ENCODE peak calls at places on chromosome 16, in four cellular contexts. F is B cell, B is nephron progenitor cell, K is body of pancreas. W is an unnamed sample.

GRCh38 chr16:96935-97381 is 18.9 kb downstream of the MPG start:
- DNase-seq in F (peak; percentile 90), B (peak; percentile 91), K (peak; percentile 92), W (peak; percentile 87)

GRCh38 chr16:69859105-69859969 is 91.8 kb upstream of the CLEC18A start:
- DNase-seq in F (no peak), B (peak; percentile 29), K (peak; percentile 82), W (no peak)

GRCh38 chr16:80924372-80924978 is 82.2 kb downstream of the CMC2 start:
- DNase-seq in F (no peak), B (peak; percentile 64), K (peak; percentile 52), W (peak; percentile 25)

GRCh38 chr16:57756424-57757325 is 21.1 kb downstream of the KATNB1 start:
- DNase-seq in F (no peak), B (no peak), K (no peak), W (no peak)

GRCh38 chr16:48121276-48121675 is 34.5 kb downstream of the ABCC12 start:
- DNase-seq in F (no peak), B (no peak), K (no peak), W (no peak)

GRCh38 chr16:77690416-77690815 is 31.9 kb upstream of the NUDT7 start:
- DNase-seq in F (no peak), B (no peak), K (no peak), W (no peak)

GRCh38 chr16:56108724-56109123 is 82.6 kb upstream of the GNAO1 start:
- DNase-seq in F (no peak), B (no peak), K (no peak), W (no peak)

GRCh38 chr16:81431554-81432353 is 12.9 kb upstream of the CMIP start:
- DNase-seq in F (no peak), B (no peak), K (peak; percentile 64), W (no peak)

GRCh38 chr16:10984509-10984908 is 40.1 kb downstream of the CLEC16A start:
- DNase-seq in F (no peak), B (no peak), K (no peak), W (no peak)

GRCh38 chr16:1469693-1470201 is 5.1 kb downstream of the CLCN7 start:
- DNase-seq in F (no peak), B (no peak), K (peak; percentile 22), W (no peak)

GRCh38 chr16:69309316-69309715 is 1.8 kb upstream of the VPS4A start:
- DNase-seq in F (no peak), B (no peak), K (no peak), W (no peak)

GRCh38 chr16:68737730-68738590 is 868 bp downstream of the CDH1 start:
- DNase-seq in F (no peak), B (peak; percentile 33), K (peak; percentile 88), W (no peak)

GRCh38 chr16:31455601-31456314 is 3.5 kb upstream of the ARMC5 start:
- DNase-seq in F (no peak), B (no peak), K (no peak), W (no peak)

GRCh38 chr16:64629622-64630021 is 492.2 kb downstream of the CDH11 start:
- DNase-seq in F (no peak), B (no peak), K (no peak), W (no peak)

GRCh38 chr16:4101421-4102275 is 14.6 kb downstream of the ADCY9 start:
- DNase-seq in F (no peak), B (no peak), K (peak; percentile 54), W (no peak)

GRCh38 chr16:76583466-76583865 is 306.3 kb downstream of the CNTNAP4 start:
- DNase-seq in F (no peak), B (no peak), K (peak; percentile 19), W (no peak)

GRCh38 chr16:4556112-4556511 is at the start of gene C16orf96:
- DNase-seq in F (no peak), B (no peak), K (no peak), W (no peak)

GRCh38 chr16:72848759-72849664 is 198.9 kb downstream of the ZFHX3 start:
- DNase-seq in F (no peak), B (peak; percentile 53), K (peak; percentile 90), W (no peak)

GRCh38 chr16:88007321-88007731 is 56.1 kb downstream of the BANP start:
- DNase-seq in F (no peak), B (no peak), K (no peak), W (no peak)

GRCh38 chr16:86979984-86980553 is 337.1 kb downstream of the C16orf95 start:
- DNase-seq in F (no peak), B (no peak), K (no peak), W (no peak)

GRCh38 chr16:2910441-2910840 is 1.3 kb upstream of the FLYWCH1 start:
- DNase-seq in F (no peak), B (no peak), K (no peak), W (no peak)

GRCh38 chr16:8885674-8886592 is 3.8 kb downstream of the LITAFD start:
- DNase-seq in F (no peak), B (no peak), K (no peak), W (no peak)

GRCh38 chr16:73405851-73406250 is 357.9 kb upstream of the ZFHX3 start:
- DNase-seq in F (no peak), B (no peak), K (no peak), W (no peak)